ENCODE peak calls at places on chromosomes 11 and 22, in six cellular contexts. F is AG04449, D is bronchial epithelial cell, K is BJ, U is fibroblast of the aortic adventitia, A is IMR-90. B is an unnamed sample.

GRCh38 chr22:45549739-45550138 is 47.1 kb downstream of the FBLN1 start:
- DNase-seq in F (no peak), D (peak), K (no peak), U (no peak), A (no peak), B (no peak)

GRCh38 chr11:67541198-67541597 is 18.0 kb upstream of the CABP2 start:
- DNase-seq in F (no peak), D (no peak), K (no peak), U (no peak), A (no peak), B (no peak)

GRCh38 chr11:114090976-114091375 is 31.5 kb downstream of the ZBTB16 start:
- DNase-seq in F (no peak), D (no peak), K (no peak), U (no peak), A (no peak), B (no peak)

GRCh38 chr11:123434262-123434661 is 4.2 kb downstream of the GRAMD1B start:
- DNase-seq in F (no peak), D (no peak), K (no peak), U (peak), A (peak), B (no peak)

GRCh38 chr22:42868751-42869251 is 11.7 kb upstream of the ARFGAP3 start:
- DNase-seq in F (no peak), D (no peak), K (no peak), U (peak), A (peak), B (no peak)

GRCh38 chr11:95092549-95093324 is 3.1 kb downstream of the ENDOD1 start:
- DNase-seq in F (no peak), D (peak), K (no peak), U (peak), A (peak), B (no peak)

GRCh38 chr22:44521326-44521725 is 23.3 kb upstream of the RTL6 start:
- DNase-seq in F (no peak), D (no peak), K (no peak), U (no peak), A (no peak), B (no peak)

GRCh38 chr11:118886681-118887111 is 3.0 kb downstream of the CXCR5 start:
- DNase-seq in F (no peak), D (no peak), K (no peak), U (no peak), A (no peak), B (no peak)

GRCh38 chr11:69144316-69144715 is 11.4 kb upstream of the SMIM38 start:
- DNase-seq in F (no peak), D (peak), K (no peak), U (no peak), A (peak), B (peak)

GRCh38 chr11:26983645-26984044 is 10.3 kb upstream of the FIBIN start:
- DNase-seq in F (no peak), D (no peak), K (no peak), U (no peak), A (no peak), B (no peak)

GRCh38 chr22:42884616-42885375 is 27.7 kb upstream of the ARFGAP3 start:
- DNase-seq in F (no peak), D (no peak), K (no peak), U (no peak), A (no peak), B (no peak)

GRCh38 chr11:122847437-122847836 is 9.1 kb downstream of the CRTAM start:
- DNase-seq in F (no peak), D (no peak), K (no peak), U (no peak), A (no peak), B (no peak)

GRCh38 chr11:76885390-76886097 is 24.8 kb downstream of the ACER3 start:
- DNase-seq in F (no peak), D (peak), K (no peak), U (peak), A (peak), B (peak)

GRCh38 chr11:26953770-26954392 is 40.0 kb upstream of the FIBIN start:
- DNase-seq in F (no peak), D (peak), K (no peak), U (peak), A (peak), B (no peak)

GRCh38 chr11:69149646-69150045 is 6.1 kb upstream of the SMIM38 start:
- DNase-seq in F (no peak), D (peak), K (no peak), U (no peak), A (no peak), B (no peak)

GRCh38 chr11:2955896-2956476 is 26.8 kb upstream of the PHLDA2 start:
- DNase-seq in F (no peak), D (no peak), K (no peak), U (no peak), A (peak), B (no peak)
- TF ChIP-seq CTCF in F (no peak), D (no peak), K (no peak), U (no peak), A (no peak), B (peak)

GRCh38 chr11:11449327-11449726 is 96.3 kb upstream of the CSNK2A3 start:
- DNase-seq in F (no peak), D (no peak), K (no peak), U (no peak), A (no peak), B (no peak)

GRCh38 chr11:11448626-11449025 is 95.6 kb upstream of the CSNK2A3 start:
- DNase-seq in F (no peak), D (no peak), K (no peak), U (no peak), A (no peak), B (no peak)

GRCh38 chr11:11454671-11455223 is 101.7 kb upstream of the CSNK2A3 start:
- DNase-seq in F (no peak), D (no peak), K (no peak), U (no peak), A (no peak), B (no peak)

GRCh38 chr11:11450744-11451362 is 97.8 kb upstream of the CSNK2A3 start:
- DNase-seq in F (peak), D (peak), K (no peak), U (peak), A (peak), B (no peak)

GRCh38 chr11:11451501-11452005 is 98.5 kb upstream of the CSNK2A3 start:
- DNase-seq in F (no peak), D (peak), K (no peak), U (no peak), A (peak), B (no peak)
- H3K4me3 ChIP-seq in F (no peak), D (no peak), K (no peak), U (no peak), A (no peak), B (no peak)

GRCh38 chr11:10076458-10077141 is 217.4 kb downstream of the SBF2 start:
- DNase-seq in F (no peak), D (peak), K (no peak), U (peak), A (peak), B (peak)
- TF ChIP-seq CTCF in F (peak), D (peak), K (peak), U (peak), A (peak), B (peak)

GRCh38 chr11:72821221-72821919 is 7.2 kb downstream of the ATG16L2 start:
- DNase-seq in F (no peak), D (no peak), K (no peak), U (no peak), A (no peak), B (no peak)

GRCh38 chr11:72823105-72823804 is 9.0 kb downstream of the ATG16L2 start:
- DNase-seq in F (no peak), D (no peak), K (no peak), U (no peak), A (no peak), B (no peak)

GRCh38 chr11:72824020-72824419 is 9.8 kb downstream of the ATG16L2 start:
- DNase-seq in F (no peak), D (no peak), K (no peak), U (no peak), A (no peak), B (no peak)

GRCh38 chr11:72820439-72821139 is 6.4 kb downstream of the ATG16L2 start:
- DNase-seq in F (no peak), D (no peak), K (no peak), U (no peak), A (no peak), B (no peak)

DNA sequence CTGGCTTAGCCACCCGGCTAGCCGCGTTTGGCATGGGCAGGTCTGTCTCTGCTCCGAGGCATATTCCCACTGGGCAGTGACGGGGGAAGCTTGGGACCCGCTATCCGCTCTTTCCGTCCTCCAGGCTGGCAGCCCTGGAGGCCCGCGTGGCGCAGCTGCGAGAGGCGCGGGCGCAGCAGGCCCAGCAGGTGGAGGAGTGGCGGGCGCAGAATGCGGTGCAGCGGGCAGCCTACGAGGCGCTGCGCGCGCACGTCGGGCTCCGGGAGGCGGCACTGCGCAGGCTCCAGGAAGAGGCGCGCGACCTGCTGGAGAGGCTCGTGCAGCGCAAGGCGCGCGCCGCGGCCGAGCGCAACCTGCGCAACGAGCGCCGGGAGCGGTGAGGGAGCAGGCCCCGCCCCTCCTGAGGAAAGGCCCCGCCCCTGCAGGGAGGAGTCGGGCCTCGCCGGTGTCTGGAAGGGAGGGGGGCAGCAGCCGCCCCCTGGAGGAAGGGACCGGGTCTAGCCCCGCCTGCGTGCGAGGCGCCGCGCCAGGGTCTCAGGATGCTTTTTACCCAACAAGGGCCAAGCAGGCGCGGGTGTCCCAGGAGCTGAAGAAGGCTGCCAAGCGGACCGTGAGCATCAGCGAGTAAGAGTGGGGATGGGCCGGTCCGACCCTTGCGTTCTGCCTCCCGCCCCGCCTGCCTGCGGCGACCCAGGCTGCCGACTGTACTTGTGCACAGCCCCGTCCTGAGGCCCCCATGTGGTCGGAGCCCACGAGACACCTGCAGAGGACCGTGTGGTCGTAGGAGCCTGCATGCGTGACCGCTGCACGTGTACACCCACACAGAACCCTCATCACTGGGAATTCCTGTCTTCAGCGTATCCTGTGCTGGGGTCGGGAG is 7.9 kb downstream of the ATG16L2 start:
- DNase-seq in F (no peak), D (peak), K (no peak), U (peak), A (peak), B (peak)
- H3K4me3 ChIP-seq in F (peak), D (peak), K (peak), U (peak), A (peak), B (peak)

GRCh38 chr22:49779853-49780271 is 47.8 kb downstream of the BRD1 start:
- DNase-seq in F (no peak), D (no peak), K (no peak), U (no peak), A (no peak), B (peak)

GRCh38 chr22:49783036-49783746 is 44.5 kb downstream of the BRD1 start:
- DNase-seq in F (no peak), D (peak), K (no peak), U (no peak), A (no peak), B (no peak)

GRCh38 chr22:49779226-49779625 is 48.4 kb downstream of the BRD1 start:
- DNase-seq in F (no peak), D (no peak), K (no peak), U (no peak), A (no peak), B (peak)

GRCh38 chr22:49780281-49780991 is 47.2 kb downstream of the BRD1 start:
- DNase-seq in F (no peak), D (no peak), K (no peak), U (peak), A (no peak), B (no peak)

GRCh38 chr22:49780992-49781782 is 46.5 kb downstream of the BRD1 start:
- DNase-seq in F (no peak), D (no peak), K (no peak), U (no peak), A (no peak), B (peak)
- TF ChIP-seq CTCF in F (no peak), D (no peak), K (no peak), U (no peak), A (no peak), B (no peak)

GRCh38 chr22:50599816-50600454 is 658 bp upstream of the MAPK8IP2 start:
- DNase-seq in F (no peak), D (no peak), K (no peak), U (peak), A (no peak), B (no peak)
- H3K4me3 ChIP-seq in F (no peak), D (no peak), K (peak), U (no peak), A (no peak), B (no peak)

GRCh38 chr22:27146871-27147591 is 489.6 kb downstream of the MIAT start:
- DNase-seq in F (no peak), D (no peak), K (no peak), U (no peak), A (no peak), B (no peak)

GRCh38 chr22:27148025-27148424 is 490.6 kb downstream of the MIAT start:
- DNase-seq in F (no peak), D (no peak), K (no peak), U (no peak), A (no peak), B (no peak)

GRCh38 chr22:27139935-27140493 is 482.6 kb downstream of the MIAT start:
- DNase-seq in F (peak), D (peak), K (peak), U (peak), A (peak), B (peak)

GRCh38 chr22:27148886-27149470 is 491.6 kb downstream of the MIAT start:
- DNase-seq in F (no peak), D (no peak), K (no peak), U (no peak), A (no peak), B (no peak)

GRCh38 chr22:27144345-27144744 is 487.0 kb downstream of the MIAT start:
- DNase-seq in F (no peak), D (no peak), K (no peak), U (no peak), A (no peak), B (no peak)
- TF ChIP-seq CTCF in F (peak), D (peak), K (peak), U (peak), A (no peak), B (peak)

GRCh38 chr11:133951484-133952198 is 5.1 kb downstream of the IGSF9B start:
- DNase-seq in F (no peak), D (peak), K (no peak), U (peak), A (peak), B (no peak)

GRCh38 chr11:133950874-133951483 is 5.8 kb downstream of the IGSF9B start:
- DNase-seq in F (no peak), D (no peak), K (no peak), U (no peak), A (no peak), B (no peak)

GRCh38 chr11:133953999-133954398 is 2.8 kb downstream of the IGSF9B start:
- DNase-seq in F (no peak), D (no peak), K (no peak), U (no peak), A (no peak), B (no peak)

GRCh38 chr11:133953571-133953970 is 3.2 kb downstream of the IGSF9B start:
- DNase-seq in F (no peak), D (no peak), K (no peak), U (no peak), A (no peak), B (no peak)

GRCh38 chr11:133952199-133953190 is 4.3 kb downstream of the IGSF9B start:
- DNase-seq in F (no peak), D (no peak), K (no peak), U (no peak), A (no peak), B (no peak)
- H3K4me3 ChIP-seq in F (no peak), D (no peak), K (no peak), U (no peak), A (no peak), B (no peak)